ENCODE peak calls at places on chromosomes 5 and 9, in five cellular contexts. A, M, V, W and X are unnamed samples.

GRCh38 chr9:111903996-111904395 is 7.4 kb downstream of the UGCG start:
- DNase-seq in A (no peak), M (no peak), V (no peak), W (no peak), X (no peak)

GRCh38 chr5:93874491-93874890 is 133.1 kb upstream of the POU5F2 start:
- DNase-seq in A (no peak), M (no peak), V (no peak), W (no peak), X (no peak)

GRCh38 chr5:169576181-169576598 is 7.4 kb upstream of the SPDL1 start:
- DNase-seq in A (no peak), M (no peak), V (no peak), W (no peak), X (no peak)

GRCh38 chr5:16050414-16050813 is 129.2 kb downstream of the MARCHF11 start:
- DNase-seq in A (no peak), M (no peak), V (no peak), W (no peak), X (no peak)

GRCh38 chr9:76401580-76402354 is 7.5 kb upstream of the RFK start:
- DNase-seq in A (no peak), M (no peak), V (no peak), W (no peak), X (no peak)

GRCh38 chr5:92518318-92518913 is 1062.6 kb downstream of the NR2F1-AS1 start:
- DNase-seq in A (no peak), M (peak), V (no peak), W (no peak), X (no peak)

GRCh38 chr5:131771692-131772091 is 25.1 kb downstream of the FNIP1 start:
- DNase-seq in A (no peak), M (no peak), V (no peak), W (no peak), X (no peak)

GRCh38 chr5:170265527-170265926 is 32.0 kb downstream of the LCP2 start:
- DNase-seq in A (no peak), M (no peak), V (no peak), W (no peak), X (no peak)

GRCh38 chr9:1083325-1083913 is 33.3 kb downstream of the DMRT2 start:
- DNase-seq in A (no peak), M (peak), V (peak), W (no peak), X (peak)

GRCh38 chr5:76325876-76326491 is 77.1 kb upstream of the IQGAP2 start:
- DNase-seq in A (peak), M (no peak), V (no peak), W (no peak), X (no peak)

GRCh38 chr5:157269165-157269671 is 3.3 kb downstream of the CYFIP2 start:
- DNase-seq in A (no peak), M (no peak), V (no peak), W (no peak), X (no peak)

GRCh38 chr5:180327166-180327565 is 26.0 kb downstream of the GFPT2 start:
- DNase-seq in A (no peak), M (no peak), V (no peak), W (no peak), X (no peak)

GRCh38 chr5:52725065-52725746 is 62.5 kb upstream of the ITGA1 start:
- DNase-seq in A (peak), M (no peak), V (no peak), W (no peak), X (no peak)

GRCh38 chr5:140298183-140298601 is 4.7 kb downstream of the PFDN1 start:
- DNase-seq in A (no peak), M (no peak), V (no peak), W (no peak), X (no peak)

GRCh38 chr5:135343417-135343816 is 55.6 kb downstream of the MACROH2A1 start:
- DNase-seq in A (no peak), M (no peak), V (no peak), W (no peak), X (no peak)

GRCh38 chr5:159826351-159827222 is 89.7 kb upstream of the ADRA1B start:
- DNase-seq in A (no peak), M (peak), V (no peak), W (peak), X (no peak)

GRCh38 chr5:31029925-31030324 is 163.6 kb upstream of the CDH6 start:
- DNase-seq in A (no peak), M (no peak), V (no peak), W (no peak), X (no peak)

GRCh38 chr5:23457780-23458179 is 49.6 kb upstream of the PRDM9 start:
- DNase-seq in A (no peak), M (no peak), V (no peak), W (no peak), X (no peak)

GRCh38 chr9:124629600-124629999 is 122.4 kb upstream of the NR5A1 start:
- DNase-seq in A (no peak), M (no peak), V (no peak), W (no peak), X (no peak)

GRCh38 chr5:90878081-90878480 is 319.5 kb downstream of the ADGRV1 start:
- DNase-seq in A (no peak), M (no peak), V (no peak), W (no peak), X (no peak)

GRCh38 chr9:115211413-115212204 is 93.7 kb upstream of the TNC start:
- DNase-seq in A (no peak), M (peak), V (no peak), W (no peak), X (no peak)

GRCh38 chr5:55650391-55650790 is 61.7 kb downstream of the SLC38A9 start:
- DNase-seq in A (no peak), M (no peak), V (no peak), W (peak), X (no peak)

GRCh38 chr9:71302776-71303175 is 181.4 kb upstream of the TRPM3 start:
- DNase-seq in A (no peak), M (peak), V (no peak), W (no peak), X (no peak)

GRCh38 chr5:111083323-111083722 is 8.8 kb upstream of the WDR36 start:
- DNase-seq in A (no peak), M (no peak), V (no peak), W (no peak), X (no peak)

GRCh38 chr5:111221139-111221538 is 3.0 kb upstream of the CAMK4 start:
- DNase-seq in A (no peak), M (no peak), V (no peak), W (no peak), X (no peak)

GRCh38 chr9:84843175-84843824 is 173.8 kb downstream of the NTRK2 start:
- DNase-seq in A (no peak), M (no peak), V (no peak), W (no peak), X (no peak)

GRCh38 chr9:33246269-33246860 is 6.4 kb downstream of the SPINK4 start:
- DNase-seq in A (no peak), M (no peak), V (no peak), W (no peak), X (no peak)

GRCh38 chr5:6708814-6709213 is 4.4 kb upstream of the TENT4A start:
- DNase-seq in A (no peak), M (no peak), V (peak), W (no peak), X (no peak)

GRCh38 chr5:107813559-107813958 is 142.8 kb upstream of the EFNA5 start:
- DNase-seq in A (no peak), M (no peak), V (no peak), W (no peak), X (no peak)

GRCh38 chr5:116766470-116766947 is 191.9 kb upstream of the SEMA6A start:
- DNase-seq in A (no peak), M (no peak), V (no peak), W (peak), X (no peak)

GRCh38 chr5:133900498-133901270 is 67.7 kb downstream of the C5orf15 start:
- DNase-seq in A (no peak), M (no peak), V (no peak), W (no peak), X (no peak)

GRCh38 chr5:122458278-122458872 is 146.3 kb downstream of the SNCAIP start:
- DNase-seq in A (no peak), M (no peak), V (no peak), W (no peak), X (no peak)

GRCh38 chr5:175682664-175683063 is 24.8 kb downstream of the HRH2 start:
- DNase-seq in A (no peak), M (no peak), V (no peak), W (no peak), X (no peak)

DNA sequence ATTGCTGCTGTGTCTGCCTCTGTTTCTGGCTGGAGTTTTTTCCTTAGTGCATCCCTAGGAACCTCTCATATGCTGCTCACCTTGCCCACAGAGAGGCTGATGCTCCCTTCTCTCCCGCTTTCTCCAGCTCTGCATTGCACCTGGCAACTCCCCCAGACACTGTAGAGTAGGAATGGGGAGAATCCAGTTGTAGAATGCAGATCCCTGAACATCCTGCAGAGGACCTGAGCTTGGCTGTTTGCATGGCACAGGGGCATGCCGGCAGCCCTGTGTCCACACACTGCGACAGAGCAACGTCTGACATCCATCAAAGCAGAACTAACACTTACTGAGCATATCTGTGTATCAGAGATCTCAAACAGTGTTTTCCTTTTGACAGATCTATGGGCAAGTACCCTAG is 19.8 kb downstream of the IDNK start:
- DNase-seq in A (no peak), M (no peak), V (no peak), W (no peak), X (no peak)
- TF ChIP-seq CTCF in A (no peak), M (no peak), V (no peak), W (no peak), X (no peak)

DNA sequence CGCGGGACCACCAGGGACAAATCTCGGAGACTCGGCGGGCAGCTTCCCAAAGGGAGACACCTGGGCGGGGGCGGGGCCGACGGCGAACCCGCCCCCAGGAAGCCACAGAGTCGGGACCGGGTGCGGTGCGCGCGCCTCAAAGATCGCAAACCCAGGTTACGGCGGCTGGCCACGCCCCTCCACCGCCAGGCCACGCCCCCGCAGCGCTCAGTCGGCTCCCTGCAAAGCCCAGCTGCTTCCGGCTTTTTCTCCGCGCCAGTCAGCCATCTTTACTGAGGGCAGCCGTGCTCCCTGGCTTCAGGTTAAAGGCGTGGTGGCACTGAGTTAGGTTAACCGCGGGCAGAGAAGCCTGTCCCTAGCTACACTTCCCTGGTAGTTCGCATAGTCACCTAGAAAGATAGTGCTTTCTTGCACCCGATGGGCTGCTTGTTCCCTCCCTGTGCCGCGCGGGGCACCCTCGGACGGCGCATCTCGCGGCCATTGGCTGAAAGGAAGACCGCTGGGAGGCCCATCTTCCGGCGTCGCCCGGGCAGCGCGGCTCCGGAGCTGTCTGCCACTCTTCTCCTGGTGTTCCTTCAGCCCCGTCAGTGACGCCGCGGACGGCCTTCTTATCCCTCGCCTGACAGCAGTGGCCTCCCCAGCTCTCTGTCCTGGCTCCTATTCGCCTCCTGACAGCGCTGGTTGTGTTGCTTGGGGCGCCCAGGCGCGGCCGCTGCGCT is at the start of gene TBC1D2:
- DNase-seq in A (peak), M (peak), V (peak), W (peak), X (peak)
- TF ChIP-seq CTCF in A (peak), M (no peak), V (peak), W (peak), X (no peak)

GRCh38 chr5:43115968-43116367 is 4.7 kb upstream of the ZNF131 start:
- DNase-seq in A (no peak), M (no peak), V (no peak), W (no peak), X (no peak)
- TF ChIP-seq CTCF in A (no peak), M (no peak), V (no peak), W (no peak), X (no peak)

GRCh38 chr9:99193466-99193821 is 28.3 kb downstream of the ALG2 start:
- DNase-seq in A (no peak), M (no peak), V (no peak), W (no peak), X (no peak)

GRCh38 chr9:99189887-99190596 is 31.7 kb downstream of the ALG2 start:
- DNase-seq in A (no peak), M (no peak), V (no peak), W (no peak), X (no peak)

GRCh38 chr9:99190597-99191283 is 31.0 kb downstream of the ALG2 start:
- DNase-seq in A (no peak), M (no peak), V (no peak), W (no peak), X (no peak)

GRCh38 chr9:99189186-99189585 is 32.6 kb downstream of the ALG2 start:
- DNase-seq in A (no peak), M (no peak), V (no peak), W (no peak), X (no peak)

DNA sequence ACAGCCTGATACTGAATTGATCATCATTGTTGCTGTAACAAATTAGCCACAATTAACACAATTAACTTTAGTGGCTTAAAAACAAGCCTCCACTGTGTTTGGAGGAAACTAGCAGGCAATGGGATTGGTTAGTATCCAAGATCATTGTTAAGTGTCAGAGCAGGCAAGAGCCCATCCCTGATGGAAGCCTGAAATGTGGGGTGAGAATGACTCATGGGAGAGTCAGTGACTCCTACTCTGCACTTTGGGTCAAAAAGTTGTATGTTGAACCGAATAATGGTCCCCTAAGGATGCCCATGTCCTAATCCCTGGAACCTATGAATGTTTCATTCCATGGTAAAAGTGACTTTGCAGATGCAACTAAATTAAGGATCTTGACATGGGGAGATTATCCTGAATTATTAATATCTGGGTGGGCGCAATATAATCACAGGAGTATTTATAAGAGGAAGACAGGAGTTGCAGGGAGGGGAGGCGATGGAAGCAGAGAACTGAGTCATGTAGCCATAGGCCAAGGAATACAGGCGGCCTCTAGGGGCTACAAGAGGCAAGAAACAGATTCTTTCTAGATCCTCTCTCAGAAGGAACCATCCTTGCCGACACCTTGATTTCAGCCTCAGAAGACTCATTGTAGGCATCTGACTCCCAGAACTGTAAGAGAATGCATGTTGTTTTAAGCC is 28.8 kb downstream of the ALG2 start:
- DNase-seq in A (no peak), M (no peak), V (no peak), W (no peak), X (no peak)
- TF ChIP-seq CTCF in A (no peak), M (peak), V (peak), W (peak), X (no peak)

DNA sequence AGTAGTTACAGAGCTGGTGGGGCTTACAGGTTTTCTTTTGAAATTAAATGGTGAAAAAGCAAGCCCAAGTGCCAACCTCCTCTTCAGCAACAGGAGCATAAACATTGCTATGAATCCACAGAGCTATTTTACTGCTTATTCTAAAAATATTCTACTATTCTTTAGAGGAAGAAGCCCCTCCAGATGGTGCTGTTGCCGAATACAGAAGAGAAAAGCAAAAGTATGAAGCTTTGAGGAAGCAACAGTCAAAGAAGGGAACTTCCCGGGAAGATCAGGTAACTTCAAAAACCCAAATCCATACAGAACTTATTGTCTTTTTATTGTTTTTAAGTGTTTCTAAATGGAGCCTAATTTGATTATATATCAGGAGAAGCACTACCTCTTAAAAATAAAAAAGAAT is 202.8 kb downstream of the CWC27 start:
- DNase-seq in A (no peak), M (no peak), V (no peak), W (no peak), X (no peak)
- TF ChIP-seq CTCF in A (no peak), M (no peak), V (no peak), W (no peak), X (no peak)

GRCh38 chr9:78131969-78132687 is 100.5 kb upstream of the GNAQ start:
- DNase-seq in A (no peak), M (no peak), V (no peak), W (peak), X (no peak)

GRCh38 chr9:78130853-78131252 is 99.2 kb upstream of the GNAQ start:
- DNase-seq in A (no peak), M (no peak), V (no peak), W (no peak), X (no peak)

GRCh38 chr9:78127271-78128225 is 95.9 kb upstream of the GNAQ start:
- DNase-seq in A (no peak), M (no peak), V (no peak), W (peak), X (no peak)

GRCh38 chr9:78132688-78133033 is 101.0 kb upstream of the GNAQ start:
- DNase-seq in A (no peak), M (no peak), V (no peak), W (no peak), X (no peak)

DNA sequence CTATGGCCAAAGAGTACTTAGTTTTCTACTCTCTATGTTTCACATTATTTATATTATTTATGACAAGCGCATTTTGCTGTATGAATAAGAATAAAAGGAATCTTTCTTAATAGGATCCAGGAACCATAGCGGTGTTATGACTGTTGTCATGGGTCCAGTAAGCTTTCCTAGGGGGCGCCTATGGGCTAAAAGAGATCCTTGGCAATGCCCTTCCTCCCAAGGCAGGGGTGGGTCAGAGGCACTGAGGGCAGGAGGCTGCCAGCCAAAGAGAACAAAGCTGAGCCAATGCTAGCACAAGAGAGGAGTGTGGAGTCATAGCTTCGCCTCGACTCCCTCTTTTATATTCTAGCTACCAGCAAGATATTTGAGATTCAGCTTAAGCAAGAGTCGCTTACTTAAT is 98.4 kb upstream of the GNAQ start:
- DNase-seq in A (no peak), M (no peak), V (no peak), W (peak), X (no peak)
- TF ChIP-seq CTCF in A (no peak), M (no peak), V (no peak), W (peak), X (no peak)